ENCODE peak calls at places on chromosomes 2 and 18, in five cellular contexts. S is colonic mucosa, M is HCT116, A is IMR-90, I is thoracic aorta. N is an unnamed sample.

GRCh38 chr2:178420463-178420990 is 30.4 kb downstream of the PRKRA start:
- DNase-seq in I (no peak), A (no peak), M (no peak), S (no peak), N (no peak)

GRCh38 chr2:46915281-46915810 is at the start of gene MCFD2:
- DNase-seq in A (no peak), M (no peak), S (peak), I (no peak), N (peak)

GRCh38 chr2:242038166-242038927 is 168.8 kb downstream of the RTP5 start:
- DNase-seq in A (no peak), I (no peak), M (no peak), S (no peak), N (no peak)

GRCh38 chr2:202221873-202222272 is 16.5 kb downstream of the SUMO1 start:
- DNase-seq in A (peak), S (no peak), M (no peak), I (no peak), N (peak)

GRCh38 chr2:1366546-1367134 is 46.6 kb upstream of the TPO start:
- DNase-seq in S (no peak), A (no peak), I (no peak), M (no peak), N (no peak)

GRCh38 chr2:27038012-27038411 is 5.2 kb downstream of the TMEM214 start:
- DNase-seq in M (no peak), I (no peak), A (no peak), S (no peak), N (no peak)

GRCh38 chr2:139366659-139367058 is 586.5 kb upstream of the NXPH2 start:
- DNase-seq in I (no peak), M (no peak), A (no peak), S (no peak), N (no peak)

GRCh38 chr2:207935991-207936370 is 89.3 kb downstream of the PLEKHM3 start:
- DNase-seq in M (no peak), S (no peak), A (no peak), I (no peak), N (no peak)

GRCh38 chr18:3180325-3180724 is 39.4 kb downstream of the MYOM1 start:
- DNase-seq in A (peak), S (no peak), I (no peak), M (no peak), N (peak)

GRCh38 chr2:226136739-226137138 is 662.9 kb downstream of the IRS1 start:
- DNase-seq in A (no peak), S (no peak), M (no peak), I (no peak), N (no peak)

GRCh38 chr2:201158111-201158929 is 24.6 kb upstream of the CASP10 start:
- DNase-seq in I (no peak), S (peak), A (peak), M (peak), N (peak)

GRCh38 chr18:55306338-55306737 is 281.7 kb downstream of the TCF4 start:
- DNase-seq in S (no peak), I (no peak), M (no peak), A (no peak), N (no peak)

GRCh38 chr2:197028230-197028629 is 101.7 kb upstream of the PGAP1 start:
- DNase-seq in I (no peak), A (peak), M (peak), S (no peak), N (peak)

GRCh38 chr18:42781298-42781815 is 334.1 kb downstream of the RIT2 start:
- DNase-seq in M (no peak), A (no peak), I (no peak), S (no peak), N (no peak)

GRCh38 chr18:6960124-6960523 is 157.5 kb downstream of the LAMA1 start:
- DNase-seq in I (no peak), M (no peak), A (no peak), S (no peak), N (no peak)

GRCh38 chr2:64644240-64645013 is 9.3 kb downstream of the SERTAD2 start:
- DNase-seq in M (peak), I (no peak), S (peak), A (peak), N (peak)

GRCh38 chr2:215413484-215413777 is 22.4 kb downstream of the FN1 start:
- DNase-seq in S (no peak), I (no peak), M (no peak), A (no peak), N (no peak)
- H3K4me3 ChIP-seq in S (no peak), I (no peak), M (no peak), A (no peak), N (no peak)

GRCh38 chr2:8684885-8685696 is 3.2 kb downstream of the ID2 start:
- DNase-seq in S (peak), A (peak), M (peak), I (no peak), N (peak)

GRCh38 chr2:8681786-8682692 is at the start of gene ID2:
- DNase-seq in A (peak), M (peak), S (peak), I (peak), N (peak)

GRCh38 chr2:8684421-8684884 is 2.6 kb downstream of the ID2 start:
- DNase-seq in M (peak), I (no peak), A (peak), S (peak), N (peak)

GRCh38 chr2:8682719-8683667 is 1.1 kb downstream of the ID2 start:
- DNase-seq in S (peak), A (peak), M (peak), I (no peak), N (peak)

DNA sequence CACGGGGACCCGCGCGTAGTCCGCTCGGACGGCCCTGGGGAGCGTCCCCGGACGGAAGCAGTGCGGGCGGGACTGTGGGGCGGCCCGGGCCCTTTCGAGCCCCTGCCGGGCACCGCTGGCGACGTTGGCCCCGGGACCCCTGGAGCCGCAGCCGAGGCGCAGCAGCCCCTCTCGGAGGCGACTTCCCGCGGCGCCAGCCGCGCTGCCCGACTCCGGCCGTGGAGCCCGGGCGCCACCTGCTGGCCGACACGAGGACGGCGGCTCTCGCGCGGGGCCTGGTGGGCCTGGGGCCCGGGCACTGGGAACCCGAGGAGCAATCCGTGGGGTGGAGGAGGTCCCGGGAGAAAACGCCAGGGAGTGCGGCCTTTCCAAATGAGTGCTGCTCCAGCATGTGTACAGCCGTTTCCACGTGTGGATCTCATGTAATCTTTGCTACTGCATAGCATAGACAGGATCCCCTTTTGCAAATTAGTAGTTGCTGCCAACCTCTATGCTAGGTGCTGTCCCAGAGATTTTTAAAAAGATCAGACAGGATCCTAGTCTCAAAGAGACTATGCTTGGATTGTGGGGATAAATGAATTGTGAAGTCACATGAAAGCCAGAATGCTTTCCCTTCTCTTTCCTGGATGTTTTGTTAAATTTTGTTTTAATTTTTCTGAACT is 4.0 kb downstream of the ID2 start:
- DNase-seq in S (peak), A (peak), M (peak), I (no peak), N (peak)
- H3K4me3 ChIP-seq in S (peak), A (peak), M (peak), I (peak), N (peak)

DNA sequence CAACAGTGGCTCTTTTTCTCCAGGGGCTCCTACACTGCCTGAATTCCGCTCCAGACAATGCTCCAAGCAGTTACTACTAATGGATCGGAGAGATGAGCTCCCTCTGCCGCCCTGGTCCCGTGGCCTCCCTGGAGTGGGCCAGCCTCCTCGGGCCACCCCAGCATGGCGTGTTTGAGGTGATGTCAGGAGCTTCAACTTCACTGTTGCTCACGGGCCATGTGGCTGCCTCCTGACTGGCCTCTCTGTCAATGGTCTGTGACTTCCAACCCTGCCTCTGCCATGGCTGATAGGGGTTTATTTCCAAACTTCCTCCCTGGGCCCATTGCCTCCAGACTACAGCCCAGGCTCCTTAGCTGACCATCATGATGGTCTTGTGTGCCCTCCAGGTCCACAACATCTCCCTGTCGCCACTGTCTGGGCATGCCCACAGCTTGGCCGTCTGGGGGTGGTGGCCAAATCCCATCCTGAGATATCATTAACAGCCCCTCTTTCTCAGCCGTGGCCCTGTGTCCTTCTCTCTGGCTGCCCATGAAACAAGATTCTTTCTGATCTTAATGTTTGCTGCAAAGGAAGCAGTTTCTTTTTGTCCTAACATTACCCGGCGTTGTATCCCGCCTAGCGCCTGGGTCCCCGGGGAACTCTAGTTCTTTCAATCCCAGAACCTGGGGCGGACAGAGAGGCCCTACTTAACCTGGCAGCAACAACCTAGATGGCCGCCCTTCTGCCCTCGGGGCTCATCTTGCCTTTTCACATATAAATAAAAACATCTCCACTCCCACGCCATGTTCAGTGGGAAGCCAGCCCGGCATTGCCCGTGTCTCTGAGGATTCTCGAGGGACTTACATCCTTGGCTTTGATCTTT is 38.1 kb downstream of the ATOH8 start:
- DNase-seq in S (no peak), A (no peak), M (no peak), I (no peak), N (no peak)
- H3K4me3 ChIP-seq in S (no peak), A (no peak), M (no peak), I (no peak), N (no peak)

GRCh38 chr2:171149986-171150693 is 10.6 kb downstream of the TLK1 start:
- DNase-seq in M (no peak), A (no peak), I (no peak), S (no peak), N (no peak)

GRCh38 chr2:171149539-171149938 is 11.2 kb downstream of the TLK1 start:
- DNase-seq in M (no peak), A (no peak), S (no peak), I (no peak), N (no peak)

GRCh38 chr2:171146071-171146470 is 14.6 kb downstream of the TLK1 start:
- DNase-seq in S (no peak), M (no peak), I (no peak), A (no peak), N (no peak)

GRCh38 chr2:171146633-171147032 is 14.1 kb downstream of the TLK1 start:
- DNase-seq in I (no peak), M (no peak), S (no peak), A (no peak), N (no peak)

DNA sequence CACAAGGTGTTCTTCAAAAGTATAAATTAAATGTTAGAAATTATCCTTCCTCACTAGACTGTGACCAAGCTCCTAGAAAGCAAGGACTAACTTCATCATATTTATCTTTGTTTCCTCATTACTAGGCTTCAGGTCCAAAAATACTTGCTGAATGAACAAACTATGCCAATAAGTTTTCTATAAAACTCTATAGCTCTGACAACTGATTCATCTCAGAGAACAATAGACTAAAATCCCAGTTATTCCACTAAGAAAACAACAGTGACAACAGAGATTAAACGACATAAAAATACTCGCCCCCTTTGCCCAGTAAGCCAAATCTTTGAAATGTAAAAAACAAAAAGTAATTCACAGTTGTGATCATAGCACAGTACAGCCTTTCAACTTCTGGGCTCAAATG is 13.6 kb downstream of the TLK1 start:
- DNase-seq in I (no peak), A (no peak), M (no peak), S (no peak), N (no peak)
- H3K4me3 ChIP-seq in I (no peak), A (no peak), M (no peak), S (no peak), N (no peak)

GRCh38 chr18:8726281-8726680 is 20.9 kb downstream of the MTCL1 start:
- DNase-seq in I (no peak), A (no peak), M (no peak), S (no peak), N (no peak)

GRCh38 chr18:8732442-8733360 is 27.3 kb downstream of the MTCL1 start:
- DNase-seq in I (no peak), A (no peak), S (no peak), M (no peak), N (no peak)

GRCh38 chr18:8734496-8734895 is 29.1 kb downstream of the MTCL1 start:
- DNase-seq in I (no peak), M (no peak), A (no peak), S (no peak), N (no peak)

GRCh38 chr18:8726963-8727730 is 21.8 kb downstream of the MTCL1 start:
- DNase-seq in I (no peak), S (no peak), M (no peak), A (no peak), N (no peak)

DNA sequence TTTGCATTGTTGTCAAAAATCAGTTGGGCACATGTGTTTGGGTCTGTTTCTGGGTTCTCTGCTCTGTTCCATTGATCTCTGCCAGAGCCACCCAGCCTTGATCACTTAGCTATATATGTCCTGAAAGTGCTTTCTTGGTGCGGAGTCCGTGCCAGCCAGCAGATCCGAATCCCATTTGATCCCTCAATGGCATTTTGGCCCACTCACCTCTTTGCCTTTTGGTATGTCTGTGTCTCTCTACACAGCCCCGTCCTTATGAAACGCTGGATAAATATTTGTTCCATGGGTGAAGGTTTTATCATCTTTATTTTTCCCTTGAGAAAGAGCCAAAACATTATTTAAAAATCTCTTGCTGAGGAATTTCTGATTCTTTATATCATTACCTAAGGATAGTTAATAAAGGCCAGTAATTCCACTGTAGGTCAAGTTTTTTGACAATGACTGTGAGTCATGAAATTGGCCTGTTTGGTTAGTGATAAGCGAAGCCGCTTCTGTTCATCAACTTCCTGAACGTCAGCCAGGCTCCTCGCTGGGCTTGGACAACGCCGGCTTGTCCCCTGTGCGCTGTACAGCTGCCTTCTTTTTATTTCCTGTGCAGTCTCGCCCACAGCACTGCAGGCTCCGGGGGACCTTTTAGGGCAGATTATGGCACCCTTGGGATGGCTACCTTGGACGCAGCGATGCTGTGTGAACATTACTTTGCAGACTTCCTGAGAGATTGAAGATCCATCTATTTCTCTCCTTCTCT is 24.9 kb downstream of the MTCL1 start:
- DNase-seq in M (peak), I (no peak), S (peak), A (peak), N (no peak)
- H3K4me3 ChIP-seq in M (no peak), I (peak), S (no peak), A (no peak), N (no peak)